ENCODE peak calls at places on chromosomes 12 and 14, in six cellular contexts. One of them, this sample, is unnamed.

GRCh38 chr12:50283924-50284236 is 560 bp upstream of the LIMA1 start:
- DNase-seq in SK-N-SH: no peak
- DNase-seq in epithelial cell of esophagus: no peak
- DNase-seq in lung: no peak
- DNase-seq in A549: no peak
- DNase-seq in HCT116: no peak
- DNase-seq in this sample: no peak

GRCh38 chr12:79549531-79550271 is 141.1 kb downstream of the PAWR start:
- DNase-seq in A549: peak
- DNase-seq in lung: no peak
- DNase-seq in HCT116: no peak
- DNase-seq in SK-N-SH: no peak
- DNase-seq in epithelial cell of esophagus: no peak
- DNase-seq in this sample: no peak

GRCh38 chr12:131138638-131139362 is 185.1 kb downstream of the ADGRD1 start:
- DNase-seq in HCT116: no peak
- DNase-seq in A549: no peak
- DNase-seq in lung: no peak
- DNase-seq in SK-N-SH: no peak
- DNase-seq in epithelial cell of esophagus: no peak
- DNase-seq in this sample: no peak

GRCh38 chr14:95237121-95237876 is 80.0 kb upstream of the DICER1 start:
- DNase-seq in A549: no peak
- DNase-seq in SK-N-SH: no peak
- DNase-seq in HCT116: no peak
- DNase-seq in epithelial cell of esophagus: no peak
- DNase-seq in lung: no peak
- DNase-seq in this sample: no peak

GRCh38 chr14:78752789-78753188 is 582.6 kb downstream of the NRXN3 start:
- DNase-seq in lung: no peak
- DNase-seq in HCT116: no peak
- DNase-seq in SK-N-SH: no peak
- DNase-seq in A549: peak
- DNase-seq in epithelial cell of esophagus: no peak
- DNase-seq in this sample: no peak

GRCh38 chr12:22255097-22255496 is 79.4 kb downstream of the ST8SIA1 start:
- DNase-seq in HCT116: no peak
- DNase-seq in lung: no peak
- DNase-seq in SK-N-SH: no peak
- DNase-seq in A549: no peak
- DNase-seq in epithelial cell of esophagus: peak
- DNase-seq in this sample: no peak

GRCh38 chr12:26732010-26732908 is 100.7 kb downstream of the ITPR2 start:
- DNase-seq in HCT116: no peak
- DNase-seq in SK-N-SH: no peak
- DNase-seq in A549: no peak
- DNase-seq in lung: no peak
- DNase-seq in epithelial cell of esophagus: no peak
- DNase-seq in this sample: no peak

GRCh38 chr12:24615967-24616411 is 332.9 kb downstream of the BCAT1 start:
- DNase-seq in lung: no peak
- DNase-seq in SK-N-SH: no peak
- DNase-seq in epithelial cell of esophagus: peak
- DNase-seq in HCT116: no peak
- DNase-seq in A549: no peak
- DNase-seq in this sample: no peak

GRCh38 chr14:28142400-28143015 is 624.1 kb upstream of the FOXG1 start:
- DNase-seq in lung: no peak
- DNase-seq in SK-N-SH: peak
- DNase-seq in HCT116: no peak
- DNase-seq in A549: peak
- DNase-seq in epithelial cell of esophagus: peak
- DNase-seq in this sample: peak

GRCh38 chr12:63905523-63905922 is 61.0 kb downstream of the SRGAP1 start:
- DNase-seq in HCT116: no peak
- DNase-seq in epithelial cell of esophagus: peak
- DNase-seq in A549: peak
- DNase-seq in SK-N-SH: no peak
- DNase-seq in lung: no peak
- DNase-seq in this sample: peak

GRCh38 chr12:93686572-93687365 is 9.6 kb downstream of the CRADD start:
- DNase-seq in SK-N-SH: no peak
- DNase-seq in epithelial cell of esophagus: no peak
- DNase-seq in lung: no peak
- DNase-seq in HCT116: no peak
- DNase-seq in A549: no peak
- DNase-seq in this sample: no peak

GRCh38 chr12:54411398-54412241 is 7.4 kb downstream of the ITGA5 start:
- DNase-seq in lung: peak
- DNase-seq in A549: peak
- DNase-seq in SK-N-SH: no peak
- DNase-seq in HCT116: no peak
- DNase-seq in epithelial cell of esophagus: peak
- DNase-seq in this sample: no peak

GRCh38 chr14:77603031-77603430 is 13.4 kb downstream of the SPTLC2 start:
- DNase-seq in lung: no peak
- DNase-seq in SK-N-SH: no peak
- DNase-seq in epithelial cell of esophagus: peak
- DNase-seq in HCT116: no peak
- DNase-seq in A549: no peak
- DNase-seq in this sample: no peak

GRCh38 chr12:93167841-93168492 is 209.8 kb upstream of the NUDT4 start:
- DNase-seq in epithelial cell of esophagus: no peak
- DNase-seq in SK-N-SH: no peak
- DNase-seq in A549: no peak
- DNase-seq in lung: no peak
- DNase-seq in HCT116: no peak
- DNase-seq in this sample: no peak

GRCh38 chr12:88952543-88952942 is 372.3 kb upstream of the KITLG start:
- DNase-seq in SK-N-SH: no peak
- DNase-seq in epithelial cell of esophagus: peak
- DNase-seq in lung: no peak
- DNase-seq in HCT116: peak
- DNase-seq in A549: peak
- DNase-seq in this sample: peak

GRCh38 chr12:47963340-47964040 is at the start of gene TMEM106C:
- DNase-seq in SK-N-SH: peak
- DNase-seq in lung: peak
- DNase-seq in A549: peak
- DNase-seq in epithelial cell of esophagus: peak
- DNase-seq in HCT116: peak
- DNase-seq in this sample: peak

GRCh38 chr12:105317942-105318614 is 12.4 kb upstream of the C12orf75 start:
- DNase-seq in A549: peak
- DNase-seq in epithelial cell of esophagus: no peak
- DNase-seq in lung: no peak
- DNase-seq in SK-N-SH: no peak
- DNase-seq in HCT116: no peak
- DNase-seq in this sample: no peak

GRCh38 chr14:96581902-96582640 is 79.9 kb downstream of the PAPOLA start:
- DNase-seq in lung: no peak
- DNase-seq in A549: no peak
- DNase-seq in epithelial cell of esophagus: no peak
- DNase-seq in SK-N-SH: peak
- DNase-seq in HCT116: no peak
- DNase-seq in this sample: no peak

GRCh38 chr12:46936042-46936441 is 110.2 kb upstream of the SLC38A4 start:
- DNase-seq in A549: no peak
- DNase-seq in epithelial cell of esophagus: no peak
- DNase-seq in SK-N-SH: no peak
- DNase-seq in lung: no peak
- DNase-seq in HCT116: no peak
- DNase-seq in this sample: no peak

GRCh38 chr12:109134186-109134917 is 18.0 kb downstream of the ACACB start:
- DNase-seq in epithelial cell of esophagus: peak
- DNase-seq in SK-N-SH: peak
- DNase-seq in A549: peak
- DNase-seq in HCT116: peak
- DNase-seq in lung: peak
- DNase-seq in this sample: peak

GRCh38 chr14:83379371-83379770 is 1845.7 kb upstream of the SEL1L start:
- DNase-seq in lung: no peak
- DNase-seq in epithelial cell of esophagus: no peak
- DNase-seq in SK-N-SH: no peak
- DNase-seq in A549: no peak
- DNase-seq in HCT116: no peak
- DNase-seq in this sample: no peak
- H3K4me3 ChIP-seq in lung: no peak
- H3K4me3 ChIP-seq in epithelial cell of esophagus: no peak
- H3K4me3 ChIP-seq in SK-N-SH: no peak
- H3K4me3 ChIP-seq in A549: no peak
- H3K4me3 ChIP-seq in HCT116: no peak
- H3K4me3 ChIP-seq in this sample: no peak

DNA sequence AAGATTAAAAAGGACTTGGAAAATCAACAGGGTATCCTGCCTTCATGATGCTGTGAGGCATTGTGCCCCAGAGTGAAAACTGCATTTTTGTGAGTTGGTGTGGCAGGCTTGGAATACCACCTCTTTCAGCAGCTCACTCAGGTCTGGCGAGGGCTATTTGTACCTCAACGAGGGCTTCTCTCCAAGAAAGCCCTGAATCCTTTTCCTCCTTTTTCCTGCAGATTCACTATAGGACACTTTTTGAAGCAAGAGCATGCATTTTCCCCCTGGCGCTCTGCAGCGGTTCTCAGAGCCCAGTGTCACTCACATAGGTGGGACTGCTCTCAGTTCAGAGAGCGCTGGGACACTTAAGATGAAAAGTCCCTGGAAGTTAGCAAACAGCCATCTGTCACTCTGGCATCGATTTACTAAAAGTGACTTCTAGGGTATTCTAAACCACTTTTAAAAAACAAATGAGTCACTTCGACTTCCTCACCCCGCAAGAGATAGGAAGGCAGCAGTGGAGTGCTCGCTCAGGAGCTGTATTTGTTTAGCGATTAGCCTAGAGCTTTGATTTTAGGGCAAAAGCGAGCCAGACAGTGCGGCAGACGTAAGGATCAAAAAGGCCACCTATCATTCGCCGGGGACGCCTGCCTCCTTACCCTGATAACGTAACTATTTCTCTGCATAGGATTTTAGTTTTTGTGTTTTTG is 782 bp upstream of the LGR5 start:
- DNase-seq in A549: peak
- DNase-seq in HCT116: no peak
- DNase-seq in SK-N-SH: peak
- DNase-seq in epithelial cell of esophagus: peak
- DNase-seq in lung: no peak
- DNase-seq in this sample: no peak
- H3K4me3 ChIP-seq in A549: peak
- H3K4me3 ChIP-seq in HCT116: peak
- H3K4me3 ChIP-seq in SK-N-SH: peak
- H3K4me3 ChIP-seq in epithelial cell of esophagus: no peak
- H3K4me3 ChIP-seq in lung: no peak
- H3K4me3 ChIP-seq in this sample: peak

GRCh38 chr12:77324763-77325468 is 259.5 kb upstream of the E2F7 start:
- DNase-seq in lung: peak
- DNase-seq in SK-N-SH: peak
- DNase-seq in epithelial cell of esophagus: peak
- DNase-seq in HCT116: peak
- DNase-seq in A549: peak
- DNase-seq in this sample: peak

GRCh38 chr12:77323778-77324415 is 258.5 kb upstream of the E2F7 start:
- DNase-seq in lung: no peak
- DNase-seq in epithelial cell of esophagus: no peak
- DNase-seq in HCT116: no peak
- DNase-seq in SK-N-SH: no peak
- DNase-seq in A549: no peak
- DNase-seq in this sample: no peak

GRCh38 chr12:77324416-77324762 is 259.0 kb upstream of the E2F7 start:
- DNase-seq in HCT116: no peak
- DNase-seq in epithelial cell of esophagus: no peak
- DNase-seq in lung: no peak
- DNase-seq in SK-N-SH: no peak
- DNase-seq in A549: no peak
- DNase-seq in this sample: no peak

GRCh38 chr12:77328326-77328725 is 263.0 kb upstream of the E2F7 start:
- DNase-seq in epithelial cell of esophagus: peak
- DNase-seq in HCT116: no peak
- DNase-seq in A549: no peak
- DNase-seq in lung: no peak
- DNase-seq in SK-N-SH: no peak
- DNase-seq in this sample: no peak

GRCh38 chr12:77325505-77325904 is 260.1 kb upstream of the E2F7 start:
- DNase-seq in epithelial cell of esophagus: no peak
- DNase-seq in HCT116: no peak
- DNase-seq in SK-N-SH: peak
- DNase-seq in lung: no peak
- DNase-seq in A549: no peak
- DNase-seq in this sample: no peak
- H3K4me3 ChIP-seq in epithelial cell of esophagus: no peak
- H3K4me3 ChIP-seq in HCT116: peak
- H3K4me3 ChIP-seq in SK-N-SH: peak
- H3K4me3 ChIP-seq in lung: peak
- H3K4me3 ChIP-seq in A549: peak
- H3K4me3 ChIP-seq in this sample: no peak

GRCh38 chr12:13534242-13534641 is 337.7 kb downstream of the EMP1 start:
- DNase-seq in epithelial cell of esophagus: no peak
- DNase-seq in lung: no peak
- DNase-seq in SK-N-SH: no peak
- DNase-seq in HCT116: no peak
- DNase-seq in A549: no peak
- DNase-seq in this sample: no peak

GRCh38 chr12:13538136-13538535 is 341.6 kb downstream of the EMP1 start:
- DNase-seq in epithelial cell of esophagus: no peak
- DNase-seq in HCT116: no peak
- DNase-seq in A549: no peak
- DNase-seq in lung: no peak
- DNase-seq in SK-N-SH: no peak
- DNase-seq in this sample: no peak

GRCh38 chr12:13536219-13536910 is 339.8 kb downstream of the EMP1 start:
- DNase-seq in epithelial cell of esophagus: no peak
- DNase-seq in HCT116: no peak
- DNase-seq in SK-N-SH: no peak
- DNase-seq in lung: no peak
- DNase-seq in A549: no peak
- DNase-seq in this sample: no peak

GRCh38 chr12:13537623-13538022 is 341.1 kb downstream of the EMP1 start:
- DNase-seq in A549: no peak
- DNase-seq in SK-N-SH: no peak
- DNase-seq in lung: no peak
- DNase-seq in HCT116: no peak
- DNase-seq in epithelial cell of esophagus: no peak
- DNase-seq in this sample: no peak

DNA sequence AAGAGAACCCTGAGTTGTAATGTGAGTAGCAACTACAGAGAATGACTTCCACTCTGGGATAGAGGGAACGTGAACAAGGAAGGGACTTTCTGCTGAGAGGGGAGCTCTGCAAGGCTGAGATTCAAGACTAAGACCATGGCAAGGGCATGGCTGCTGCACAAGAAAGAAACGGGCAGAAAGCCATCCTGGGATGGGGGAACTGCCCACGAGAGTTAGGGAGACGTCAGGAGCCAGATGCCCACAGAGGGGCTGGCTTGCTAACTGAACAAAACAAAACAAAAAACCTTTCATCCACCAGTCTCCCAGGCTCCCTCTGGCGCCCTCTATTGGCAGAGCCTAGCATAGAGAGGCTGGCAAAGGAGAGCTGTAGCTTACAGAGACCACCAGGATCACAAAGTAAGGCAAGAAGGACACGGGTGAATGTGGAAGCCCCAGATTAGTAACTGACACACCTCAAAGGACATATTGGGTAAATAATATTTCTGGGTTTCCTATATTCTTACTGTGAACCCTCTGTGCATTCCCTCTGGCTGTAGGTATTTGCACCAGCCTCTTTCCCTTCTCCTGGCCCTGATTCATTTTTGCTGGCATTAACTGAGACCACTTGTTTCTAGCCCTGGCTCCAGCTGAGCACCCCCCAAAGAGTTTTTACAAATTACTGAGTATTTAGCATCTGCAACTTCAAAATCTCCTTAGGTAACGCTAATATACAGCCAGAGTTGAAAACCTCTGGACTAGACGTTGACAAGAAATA is 338.3 kb downstream of the EMP1 start:
- DNase-seq in A549: peak
- DNase-seq in epithelial cell of esophagus: peak
- DNase-seq in lung: peak
- DNase-seq in SK-N-SH: peak
- DNase-seq in HCT116: peak
- DNase-seq in this sample: peak
- H3K4me3 ChIP-seq in A549: no peak
- H3K4me3 ChIP-seq in epithelial cell of esophagus: no peak
- H3K4me3 ChIP-seq in lung: no peak
- H3K4me3 ChIP-seq in SK-N-SH: no peak
- H3K4me3 ChIP-seq in HCT116: no peak
- H3K4me3 ChIP-seq in this sample: peak

This sample was measured in BE2C.